ENCODE peak calls at places on chromosomes 16 and 17, in six cellular contexts. One of them, this sample, is unnamed.

GRCh38 chr16:58829096-58829495 is 95.0 kb upstream of the GOT2 start:
- DNase-seq in cardiac fibroblast: no peak
- DNase-seq in GM10248: no peak
- DNase-seq in HuH-7: no peak
- DNase-seq in mesenchymal stem cell: no peak
- DNase-seq in HCT116: no peak
- DNase-seq in this sample: no peak

GRCh38 chr16:87598431-87598830 is 3.9 kb upstream of the JPH3 start:
- DNase-seq in cardiac fibroblast: no peak
- DNase-seq in GM10248: no peak
- DNase-seq in HuH-7: no peak
- DNase-seq in mesenchymal stem cell: no peak
- DNase-seq in HCT116: no peak
- DNase-seq in this sample: no peak

GRCh38 chr16:84597518-84598390 is 20.1 kb downstream of the COTL1 start:
- DNase-seq in cardiac fibroblast: no peak
- DNase-seq in GM10248: no peak
- DNase-seq in HuH-7: no peak
- DNase-seq in mesenchymal stem cell: no peak
- DNase-seq in HCT116: no peak
- DNase-seq in this sample: peak

GRCh38 chr17:9979463-9979995 is 74.5 kb upstream of the RCVRN start:
- DNase-seq in cardiac fibroblast: no peak
- DNase-seq in GM10248: no peak
- DNase-seq in HuH-7: no peak
- DNase-seq in mesenchymal stem cell: no peak
- DNase-seq in HCT116: no peak
- DNase-seq in this sample: no peak

GRCh38 chr17:50660042-50660886 is 25.6 kb downstream of the ABCC3 start:
- DNase-seq in cardiac fibroblast: peak
- DNase-seq in GM10248: no peak
- DNase-seq in HuH-7: no peak
- DNase-seq in mesenchymal stem cell: no peak
- DNase-seq in HCT116: no peak
- DNase-seq in this sample: no peak

GRCh38 chr17:65219124-65219523 is 82.0 kb downstream of the RGS9 start:
- DNase-seq in cardiac fibroblast: no peak
- DNase-seq in GM10248: no peak
- DNase-seq in HuH-7: no peak
- DNase-seq in mesenchymal stem cell: no peak
- DNase-seq in HCT116: no peak
- DNase-seq in this sample: no peak

GRCh38 chr16:49051626-49052025 is 230.0 kb downstream of the CBLN1 start:
- DNase-seq in cardiac fibroblast: no peak
- DNase-seq in GM10248: no peak
- DNase-seq in HuH-7: no peak
- DNase-seq in mesenchymal stem cell: no peak
- DNase-seq in HCT116: no peak
- DNase-seq in this sample: no peak

GRCh38 chr16:63982156-63982555 is 1139.7 kb downstream of the CDH11 start:
- DNase-seq in cardiac fibroblast: no peak
- DNase-seq in GM10248: no peak
- DNase-seq in HuH-7: no peak
- DNase-seq in mesenchymal stem cell: no peak
- DNase-seq in HCT116: no peak
- DNase-seq in this sample: no peak

GRCh38 chr17:64572682-64573154 is 65.9 kb downstream of the CEP95 start:
- DNase-seq in cardiac fibroblast: peak
- DNase-seq in GM10248: no peak
- DNase-seq in HuH-7: no peak
- DNase-seq in mesenchymal stem cell: peak
- DNase-seq in HCT116: no peak
- DNase-seq in this sample: no peak

GRCh38 chr17:33986566-33986965 is 268.5 kb upstream of the CCL2 start:
- DNase-seq in cardiac fibroblast: no peak
- DNase-seq in GM10248: no peak
- DNase-seq in HuH-7: no peak
- DNase-seq in mesenchymal stem cell: no peak
- DNase-seq in HCT116: no peak
- DNase-seq in this sample: no peak

GRCh38 chr17:29251969-29252866 is 5.6 kb downstream of the CRYBA1 start:
- DNase-seq in cardiac fibroblast: peak
- DNase-seq in GM10248: no peak
- DNase-seq in HuH-7: peak
- DNase-seq in mesenchymal stem cell: peak
- DNase-seq in HCT116: no peak
- DNase-seq in this sample: no peak

GRCh38 chr16:4428500-4428899 is 2.8 kb downstream of the DNAJA3 start:
- DNase-seq in cardiac fibroblast: no peak
- DNase-seq in GM10248: no peak
- DNase-seq in HuH-7: no peak
- DNase-seq in mesenchymal stem cell: no peak
- DNase-seq in HCT116: no peak
- DNase-seq in this sample: no peak

GRCh38 chr17:41680426-41681040 is 8.2 kb upstream of the EIF1 start:
- DNase-seq in cardiac fibroblast: no peak
- DNase-seq in GM10248: no peak
- DNase-seq in HuH-7: no peak
- DNase-seq in mesenchymal stem cell: no peak
- DNase-seq in HCT116: no peak
- DNase-seq in this sample: no peak

GRCh38 chr16:57859331-57859730 is 57.0 kb upstream of the KIFC3 start:
- DNase-seq in cardiac fibroblast: peak
- DNase-seq in GM10248: no peak
- DNase-seq in HuH-7: peak
- DNase-seq in mesenchymal stem cell: peak
- DNase-seq in HCT116: peak
- DNase-seq in this sample: no peak

GRCh38 chr17:72369366-72369765 is 248.5 kb downstream of the SOX9 start:
- DNase-seq in cardiac fibroblast: no peak
- DNase-seq in GM10248: no peak
- DNase-seq in HuH-7: no peak
- DNase-seq in mesenchymal stem cell: no peak
- DNase-seq in HCT116: no peak
- DNase-seq in this sample: peak

GRCh38 chr17:72390675-72391501 is 270.1 kb downstream of the SOX9 start:
- DNase-seq in cardiac fibroblast: no peak
- DNase-seq in GM10248: no peak
- DNase-seq in HuH-7: no peak
- DNase-seq in mesenchymal stem cell: peak
- DNase-seq in HCT116: no peak
- DNase-seq in this sample: no peak

GRCh38 chr17:7156342-7156940 is 22.7 kb downstream of the ASGR1 start:
- DNase-seq in cardiac fibroblast: no peak
- DNase-seq in GM10248: no peak
- DNase-seq in HuH-7: peak
- DNase-seq in mesenchymal stem cell: no peak
- DNase-seq in HCT116: no peak
- DNase-seq in this sample: no peak

GRCh38 chr16:57533366-57533617 is 3.1 kb downstream of the CCDC102A start:
- DNase-seq in cardiac fibroblast: no peak
- DNase-seq in GM10248: no peak
- DNase-seq in HuH-7: no peak
- DNase-seq in mesenchymal stem cell: no peak
- DNase-seq in HCT116: no peak
- DNase-seq in this sample: no peak

GRCh38 chr17:7548585-7549400 is at the start of gene TNFSF12:
- DNase-seq in cardiac fibroblast: peak
- DNase-seq in GM10248: peak
- DNase-seq in HuH-7: no peak
- DNase-seq in mesenchymal stem cell: peak
- DNase-seq in HCT116: no peak
- DNase-seq in this sample: peak

GRCh38 chr17:9810100-9810949 is 11.6 kb downstream of the GSG1L2 start:
- DNase-seq in cardiac fibroblast: no peak
- DNase-seq in GM10248: no peak
- DNase-seq in HuH-7: no peak
- DNase-seq in mesenchymal stem cell: no peak
- DNase-seq in HCT116: no peak
- DNase-seq in this sample: no peak

GRCh38 chr16:55480228-55480655 is 1.2 kb downstream of the MMP2 start:
- DNase-seq in cardiac fibroblast: peak
- DNase-seq in GM10248: no peak
- DNase-seq in HuH-7: no peak
- DNase-seq in mesenchymal stem cell: peak
- DNase-seq in HCT116: no peak
- DNase-seq in this sample: no peak

GRCh38 chr17:3866269-3866668 is 20.2 kb upstream of the NCBP3 start:
- DNase-seq in cardiac fibroblast: no peak
- DNase-seq in GM10248: no peak
- DNase-seq in HuH-7: no peak
- DNase-seq in mesenchymal stem cell: no peak
- DNase-seq in HCT116: no peak
- DNase-seq in this sample: no peak

This sample was measured in activated effector memory CD4-positive, alpha-beta T cell treated with anti-CD3 and anti-CD28 coated beads, Interleukin-2, amount 50 U/mL, for 16 hours.